ENCODE peak calls at places on chromosomes 16 and 17, in nine cellular contexts. One of them, this sample, is unnamed.

GRCh38 chr17:42989726-42990652 is 8.2 kb upstream of the RPL27 start:
- DNase-seq in tibial nerve: no peak
- DNase-seq in stomach: no peak
- DNase-seq in cardiac muscle cell: no peak
- DNase-seq in neural crest cell: no peak
- DNase-seq in HepG2: peak; percentile 32
- DNase-seq in astrocyte of the spinal cord: no peak
- DNase-seq in psoas muscle: no peak
- DNase-seq in colonic mucosa: no peak
- DNase-seq in this sample: no peak

GRCh38 chr17:37848690-37849616 is 75.3 kb upstream of the TBC1D3K start:
- DNase-seq in neural crest cell: no peak
- DNase-seq in HepG2: no peak
- DNase-seq in colonic mucosa: no peak
- DNase-seq in tibial nerve: no peak
- DNase-seq in stomach: no peak
- DNase-seq in psoas muscle: no peak
- DNase-seq in astrocyte of the spinal cord: peak; percentile 84
- DNase-seq in cardiac muscle cell: peak; percentile 43
- DNase-seq in this sample: peak; percentile 54

GRCh38 chr16:23482778-23483177 is 27.5 kb downstream of the GGA2 start:
- DNase-seq in HepG2: no peak
- DNase-seq in psoas muscle: no peak
- DNase-seq in tibial nerve: no peak
- DNase-seq in neural crest cell: no peak
- DNase-seq in cardiac muscle cell: no peak
- DNase-seq in stomach: no peak
- DNase-seq in astrocyte of the spinal cord: no peak
- DNase-seq in colonic mucosa: no peak
- DNase-seq in this sample: peak; percentile 67

GRCh38 chr17:57295526-57296023 is 39.3 kb downstream of the MSI2 start:
- DNase-seq in cardiac muscle cell: peak; percentile 10
- DNase-seq in stomach: no peak
- DNase-seq in tibial nerve: no peak
- DNase-seq in HepG2: no peak
- DNase-seq in psoas muscle: no peak
- DNase-seq in colonic mucosa: no peak
- DNase-seq in astrocyte of the spinal cord: peak; percentile 83
- DNase-seq in neural crest cell: no peak
- DNase-seq in this sample: no peak

GRCh38 chr16:80725566-80726162 is 78.7 kb downstream of the CDYL2 start:
- DNase-seq in cardiac muscle cell: no peak
- DNase-seq in tibial nerve: no peak
- DNase-seq in neural crest cell: no peak
- DNase-seq in astrocyte of the spinal cord: no peak
- DNase-seq in psoas muscle: no peak
- DNase-seq in colonic mucosa: no peak
- DNase-seq in HepG2: no peak
- DNase-seq in stomach: no peak
- DNase-seq in this sample: no peak

GRCh38 chr16:70437582-70438324 is 1.1 kb downstream of the ST3GAL2 start:
- DNase-seq in astrocyte of the spinal cord: peak; percentile 51
- DNase-seq in neural crest cell: no peak
- DNase-seq in psoas muscle: no peak
- DNase-seq in HepG2: no peak
- DNase-seq in stomach: no peak
- DNase-seq in cardiac muscle cell: peak; percentile 71
- DNase-seq in tibial nerve: no peak
- DNase-seq in colonic mucosa: no peak
- DNase-seq in this sample: peak; percentile 53

GRCh38 chr16:67841198-67841815 is 813 bp upstream of the THAP11 start:
- DNase-seq in psoas muscle: no peak
- DNase-seq in tibial nerve: no peak
- DNase-seq in colonic mucosa: no peak
- DNase-seq in astrocyte of the spinal cord: no peak
- DNase-seq in HepG2: no peak
- DNase-seq in cardiac muscle cell: no peak
- DNase-seq in stomach: no peak
- DNase-seq in neural crest cell: no peak
- DNase-seq in this sample: no peak

GRCh38 chr17:34777044-34777443 is 184.2 kb downstream of the CCT6B start:
- DNase-seq in HepG2: no peak
- DNase-seq in stomach: no peak
- DNase-seq in cardiac muscle cell: no peak
- DNase-seq in psoas muscle: no peak
- DNase-seq in tibial nerve: no peak
- DNase-seq in neural crest cell: no peak
- DNase-seq in colonic mucosa: no peak
- DNase-seq in astrocyte of the spinal cord: no peak
- DNase-seq in this sample: no peak

GRCh38 chr17:77727216-77727615 is 231.3 kb upstream of the TNRC6C start:
- DNase-seq in stomach: no peak
- DNase-seq in neural crest cell: no peak
- DNase-seq in tibial nerve: no peak
- DNase-seq in HepG2: no peak
- DNase-seq in cardiac muscle cell: no peak
- DNase-seq in colonic mucosa: no peak
- DNase-seq in psoas muscle: no peak
- DNase-seq in astrocyte of the spinal cord: no peak
- DNase-seq in this sample: no peak

GRCh38 chr17:60743282-60743681 is 65.6 kb downstream of the BCAS3 start:
- DNase-seq in cardiac muscle cell: no peak
- DNase-seq in psoas muscle: no peak
- DNase-seq in HepG2: no peak
- DNase-seq in astrocyte of the spinal cord: no peak
- DNase-seq in stomach: no peak
- DNase-seq in colonic mucosa: no peak
- DNase-seq in tibial nerve: no peak
- DNase-seq in neural crest cell: no peak
- DNase-seq in this sample: no peak

GRCh38 chr16:28161626-28162025 is 50.1 kb downstream of the XPO6 start:
- DNase-seq in tibial nerve: no peak
- DNase-seq in psoas muscle: no peak
- DNase-seq in neural crest cell: no peak
- DNase-seq in astrocyte of the spinal cord: no peak
- DNase-seq in colonic mucosa: no peak
- DNase-seq in cardiac muscle cell: peak; percentile 41
- DNase-seq in stomach: no peak
- DNase-seq in HepG2: no peak
- DNase-seq in this sample: no peak

GRCh38 chr16:54436342-54436741 is 149.8 kb upstream of the IRX3 start:
- DNase-seq in astrocyte of the spinal cord: no peak
- DNase-seq in stomach: no peak
- DNase-seq in HepG2: no peak
- DNase-seq in cardiac muscle cell: no peak
- DNase-seq in neural crest cell: no peak
- DNase-seq in colonic mucosa: no peak
- DNase-seq in tibial nerve: no peak
- DNase-seq in psoas muscle: no peak
- DNase-seq in this sample: no peak

GRCh38 chr16:25012525-25012991 is 2.6 kb downstream of the ARHGAP17 start:
- DNase-seq in stomach: no peak
- DNase-seq in psoas muscle: no peak
- DNase-seq in tibial nerve: peak; percentile 27
- DNase-seq in astrocyte of the spinal cord: peak; percentile 73
- DNase-seq in colonic mucosa: peak; percentile 66
- DNase-seq in cardiac muscle cell: peak; percentile 52
- DNase-seq in neural crest cell: no peak
- DNase-seq in HepG2: no peak
- DNase-seq in this sample: peak; percentile 18

GRCh38 chr16:77674888-77675287 is 47.4 kb upstream of the NUDT7 start:
- DNase-seq in HepG2: no peak
- DNase-seq in cardiac muscle cell: peak; percentile 7
- DNase-seq in colonic mucosa: no peak
- DNase-seq in psoas muscle: no peak
- DNase-seq in neural crest cell: no peak
- DNase-seq in astrocyte of the spinal cord: peak; percentile 44
- DNase-seq in stomach: no peak
- DNase-seq in tibial nerve: no peak
- DNase-seq in this sample: no peak

GRCh38 chr17:564526-564925 is 150.1 kb downstream of the VPS53 start:
- DNase-seq in HepG2: no peak
- DNase-seq in psoas muscle: no peak
- DNase-seq in neural crest cell: no peak
- DNase-seq in cardiac muscle cell: no peak
- DNase-seq in astrocyte of the spinal cord: no peak
- DNase-seq in stomach: no peak
- DNase-seq in tibial nerve: no peak
- DNase-seq in colonic mucosa: no peak
- DNase-seq in this sample: no peak

GRCh38 chr16:72042157-72042660 is 12.1 kb upstream of the HP start:
- DNase-seq in cardiac muscle cell: no peak
- DNase-seq in neural crest cell: no peak
- DNase-seq in colonic mucosa: no peak
- DNase-seq in HepG2: peak; percentile 65
- DNase-seq in tibial nerve: no peak
- DNase-seq in stomach: no peak
- DNase-seq in psoas muscle: peak; percentile 58
- DNase-seq in astrocyte of the spinal cord: peak; percentile 48
- DNase-seq in this sample: no peak

GRCh38 chr16:30787613-30788378 is 791 bp upstream of the ZNF629 start:
- DNase-seq in psoas muscle: no peak
- DNase-seq in stomach: no peak
- DNase-seq in tibial nerve: no peak
- DNase-seq in HepG2: peak; percentile 57
- DNase-seq in cardiac muscle cell: no peak
- DNase-seq in neural crest cell: no peak
- DNase-seq in colonic mucosa: peak; percentile 45
- DNase-seq in astrocyte of the spinal cord: no peak
- DNase-seq in this sample: no peak

GRCh38 chr16:2497116-2497630 is 16.6 kb upstream of the ATP6V0C start:
- DNase-seq in colonic mucosa: no peak
- DNase-seq in tibial nerve: no peak
- DNase-seq in neural crest cell: no peak
- DNase-seq in cardiac muscle cell: peak; percentile 64
- DNase-seq in HepG2: no peak
- DNase-seq in psoas muscle: peak; percentile 77
- DNase-seq in stomach: no peak
- DNase-seq in astrocyte of the spinal cord: no peak
- DNase-seq in this sample: no peak
- TF ChIP-seq CTCF in colonic mucosa: no peak
- TF ChIP-seq CTCF in tibial nerve: no peak
- TF ChIP-seq CTCF in neural crest cell: no peak
- TF ChIP-seq CTCF in cardiac muscle cell: no peak
- TF ChIP-seq CTCF in HepG2: no peak
- TF ChIP-seq CTCF in psoas muscle: no peak
- TF ChIP-seq CTCF in stomach: no peak
- TF ChIP-seq CTCF in astrocyte of the spinal cord: no peak
- TF ChIP-seq CTCF in this sample: no peak

GRCh38 chr17:74797824-74798223 is 21.7 kb upstream of the NAT9 start:
- DNase-seq in cardiac muscle cell: no peak
- DNase-seq in stomach: no peak
- DNase-seq in astrocyte of the spinal cord: no peak
- DNase-seq in colonic mucosa: no peak
- DNase-seq in HepG2: no peak
- DNase-seq in tibial nerve: no peak
- DNase-seq in psoas muscle: no peak
- DNase-seq in neural crest cell: no peak
- DNase-seq in this sample: no peak
- TF ChIP-seq CTCF in cardiac muscle cell: no peak
- TF ChIP-seq CTCF in stomach: no peak
- TF ChIP-seq CTCF in astrocyte of the spinal cord: no peak
- TF ChIP-seq CTCF in colonic mucosa: no peak
- TF ChIP-seq CTCF in HepG2: no peak
- TF ChIP-seq CTCF in tibial nerve: no peak
- TF ChIP-seq CTCF in psoas muscle: no peak
- TF ChIP-seq CTCF in neural crest cell: no peak
- TF ChIP-seq CTCF in this sample: no peak

DNA sequence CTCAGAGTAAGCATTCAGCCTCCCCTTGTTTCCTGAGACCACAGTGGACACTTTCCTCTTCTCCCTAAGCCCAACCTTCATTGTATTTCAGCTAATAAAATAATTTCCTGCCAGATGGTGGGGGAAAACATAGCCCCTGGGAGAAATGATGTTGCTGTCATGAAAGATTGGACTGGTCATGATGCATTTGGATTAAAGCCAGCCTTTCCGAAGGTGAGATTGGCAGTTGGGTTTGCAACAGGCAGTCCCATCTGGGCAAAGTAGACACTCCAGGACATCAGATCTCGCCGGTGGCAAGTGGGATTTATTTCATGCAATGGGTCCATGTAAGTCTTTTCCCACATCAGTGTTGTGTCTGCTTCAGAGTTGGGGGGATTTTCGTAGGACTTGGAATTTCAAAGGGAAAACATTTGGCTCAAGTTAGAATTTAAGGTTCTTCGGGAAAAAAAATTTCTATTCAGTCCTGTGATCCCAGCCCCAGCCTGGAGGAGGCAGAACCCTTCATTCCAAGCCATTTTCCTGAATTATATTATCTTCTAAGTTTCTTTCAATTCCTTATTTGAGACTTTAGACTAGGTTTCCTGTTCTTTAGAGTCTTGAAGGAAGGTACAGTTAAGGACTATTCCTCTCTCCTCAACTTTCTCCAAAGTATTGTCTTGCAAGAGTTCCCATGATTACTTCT is 391.7 kb downstream of the XYLT1 start:
- DNase-seq in astrocyte of the spinal cord: no peak
- DNase-seq in stomach: no peak
- DNase-seq in HepG2: no peak
- DNase-seq in colonic mucosa: no peak
- DNase-seq in psoas muscle: no peak
- DNase-seq in tibial nerve: no peak
- DNase-seq in neural crest cell: no peak
- DNase-seq in cardiac muscle cell: no peak
- DNase-seq in this sample: no peak
- TF ChIP-seq CTCF in astrocyte of the spinal cord: no peak
- TF ChIP-seq CTCF in stomach: no peak
- TF ChIP-seq CTCF in HepG2: no peak
- TF ChIP-seq CTCF in colonic mucosa: no peak
- TF ChIP-seq CTCF in psoas muscle: no peak
- TF ChIP-seq CTCF in tibial nerve: no peak
- TF ChIP-seq CTCF in neural crest cell: no peak
- TF ChIP-seq CTCF in cardiac muscle cell: no peak
- TF ChIP-seq CTCF in this sample: no peak

GRCh38 chr16:69382421-69382820 is 3.4 kb downstream of the TERF2 start:
- DNase-seq in colonic mucosa: no peak
- DNase-seq in neural crest cell: no peak
- DNase-seq in cardiac muscle cell: peak; percentile 31
- DNase-seq in psoas muscle: no peak
- DNase-seq in stomach: no peak
- DNase-seq in HepG2: no peak
- DNase-seq in tibial nerve: no peak
- DNase-seq in astrocyte of the spinal cord: no peak
- DNase-seq in this sample: peak; percentile 21

GRCh38 chr16:69378760-69379159 is 7.0 kb downstream of the TERF2 start:
- DNase-seq in HepG2: no peak
- DNase-seq in psoas muscle: no peak
- DNase-seq in tibial nerve: no peak
- DNase-seq in cardiac muscle cell: peak; percentile 66
- DNase-seq in neural crest cell: no peak
- DNase-seq in stomach: no peak
- DNase-seq in astrocyte of the spinal cord: no peak
- DNase-seq in colonic mucosa: no peak
- DNase-seq in this sample: no peak

GRCh38 chr16:69384974-69385373 is 833 bp downstream of the TERF2 start:
- DNase-seq in astrocyte of the spinal cord: no peak
- DNase-seq in cardiac muscle cell: no peak
- DNase-seq in psoas muscle: no peak
- DNase-seq in neural crest cell: no peak
- DNase-seq in stomach: no peak
- DNase-seq in HepG2: no peak
- DNase-seq in colonic mucosa: no peak
- DNase-seq in tibial nerve: no peak
- DNase-seq in this sample: no peak

GRCh38 chr16:69378036-69378435 is 7.8 kb downstream of the TERF2 start:
- DNase-seq in tibial nerve: no peak
- DNase-seq in neural crest cell: no peak
- DNase-seq in astrocyte of the spinal cord: no peak
- DNase-seq in psoas muscle: no peak
- DNase-seq in HepG2: peak; percentile 52
- DNase-seq in colonic mucosa: no peak
- DNase-seq in stomach: no peak
- DNase-seq in cardiac muscle cell: no peak
- DNase-seq in this sample: no peak

GRCh38 chr16:69381231-69381630 is 4.6 kb downstream of the TERF2 start:
- DNase-seq in HepG2: no peak
- DNase-seq in astrocyte of the spinal cord: no peak
- DNase-seq in stomach: no peak
- DNase-seq in tibial nerve: no peak
- DNase-seq in neural crest cell: no peak
- DNase-seq in cardiac muscle cell: no peak
- DNase-seq in psoas muscle: no peak
- DNase-seq in colonic mucosa: no peak
- DNase-seq in this sample: no peak
- TF ChIP-seq CTCF in HepG2: no peak
- TF ChIP-seq CTCF in astrocyte of the spinal cord: no peak
- TF ChIP-seq CTCF in stomach: no peak
- TF ChIP-seq CTCF in tibial nerve: no peak
- TF ChIP-seq CTCF in neural crest cell: no peak
- TF ChIP-seq CTCF in cardiac muscle cell: no peak
- TF ChIP-seq CTCF in psoas muscle: no peak
- TF ChIP-seq CTCF in colonic mucosa: no peak
- TF ChIP-seq CTCF in this sample: no peak